ENCODE peak calls at places on chromosomes 16 and 17, in nine cellular contexts. A is iPS-NIHi11; B is stomach; Y is stimulated activated CD8-positive, alpha-beta memory T cell treated with anti-CD3 and anti-CD28 coated beads, Interleukin-12 subunit alpha, Interleukin-12 subunit beta, amount 100 ng/mL, for 1 hour; O is nephron progenitor cell; S is LNCaP clone FGC; I is body of pancreas; Z is NCI-H69; M is A549. L is an unnamed sample.

GRCh38 chr17:36994438-36994837 is 45.7 kb downstream of the AATF start:
- DNase-seq in A (no peak), B (no peak), Y (no peak), O (no peak), S (no peak), I (no peak), Z (no peak), M (no peak), L (no peak)

GRCh38 chr16:86383488-86384262 is 126.7 kb upstream of the FOXF1 start:
- DNase-seq in A (no peak), B (no peak), Y (no peak), O (no peak), S (no peak), I (peak), Z (no peak), M (peak), L (peak)

GRCh38 chr16:79288046-79288445 is 312.5 kb downstream of the MAF start:
- DNase-seq in A (no peak), B (no peak), Y (no peak), O (no peak), S (no peak), I (no peak), Z (no peak), M (no peak), L (no peak)

GRCh38 chr16:3467182-3467581 is 23.7 kb downstream of the NAA60 start:
- DNase-seq in A (no peak), B (no peak), Y (no peak), O (no peak), S (no peak), I (no peak), Z (no peak), M (no peak), L (no peak)

GRCh38 chr17:42774066-42774750 is 959 bp downstream of the VPS25 start:
- DNase-seq in A (no peak), B (no peak), Y (no peak), O (no peak), S (no peak), I (no peak), Z (no peak), M (no peak), L (no peak)

GRCh38 chr16:12016166-12016947 is 39.8 kb downstream of the SNX29 start:
- DNase-seq in A (no peak), B (peak), Y (no peak), O (no peak), S (no peak), I (peak), Z (no peak), M (no peak), L (no peak)

GRCh38 chr16:14071576-14072271 is 605 bp downstream of the MRTFB start:
- DNase-seq in A (no peak), B (no peak), Y (no peak), O (no peak), S (no peak), I (no peak), Z (peak), M (no peak), L (no peak)

GRCh38 chr17:37614391-37614790 is 5.2 kb upstream of the SYNRG start:
- DNase-seq in A (no peak), B (no peak), Y (no peak), O (no peak), S (no peak), I (no peak), Z (no peak), M (no peak), L (no peak)

GRCh38 chr16:48335961-48336360 is 49.3 kb downstream of the SIAH1 start:
- DNase-seq in A (no peak), B (no peak), Y (no peak), O (no peak), S (no peak), I (no peak), Z (no peak), M (no peak), L (no peak)

GRCh38 chr17:82696916-82697807 is 1.3 kb downstream of the RAB40B start:
- DNase-seq in A (no peak), B (peak), Y (no peak), O (peak), S (no peak), I (no peak), Z (peak), M (no peak), L (no peak)

GRCh38 chr16:25109643-25110042 is 1.9 kb upstream of the LCMT1 start:
- DNase-seq in A (no peak), B (no peak), Y (no peak), O (no peak), S (no peak), I (peak), Z (peak), M (peak), L (peak)

GRCh38 chr17:75059369-75060345 is 12.6 kb downstream of the KCTD2 start:
- DNase-seq in A (no peak), B (no peak), Y (no peak), O (no peak), S (no peak), I (no peak), Z (no peak), M (peak), L (peak)

GRCh38 chr16:69477546-69477945 is 53.1 kb downstream of the CYB5B start:
- DNase-seq in A (no peak), B (no peak), Y (no peak), O (no peak), S (no peak), I (no peak), Z (no peak), M (no peak), L (no peak)

GRCh38 chr16:31128711-31129567 is 6.6 kb downstream of the PRSS8 start:
- DNase-seq in A (no peak), B (peak), Y (no peak), O (no peak), S (no peak), I (peak), Z (no peak), M (no peak), L (peak)

GRCh38 chr17:31492880-31493655 is 101.6 kb downstream of the RAB11FIP4 start:
- DNase-seq in A (no peak), B (peak), Y (no peak), O (no peak), S (no peak), I (peak), Z (no peak), M (no peak), L (no peak)

GRCh38 chr17:80950466-80951120 is 41.0 kb upstream of the CHMP6 start:
- DNase-seq in A (no peak), B (no peak), Y (no peak), O (no peak), S (no peak), I (no peak), Z (no peak), M (no peak), L (no peak)

GRCh38 chr17:17696075-17696474 is 14.8 kb downstream of the RAI1 start:
- DNase-seq in A (no peak), B (no peak), Y (no peak), O (no peak), S (no peak), I (no peak), Z (no peak), M (no peak), L (no peak)

GRCh38 chr16:30725465-30725792 is 22.8 kb upstream of the PHKG2 start:
- DNase-seq in A (no peak), B (no peak), Y (no peak), O (no peak), S (no peak), I (no peak), Z (no peak), M (no peak), L (no peak)

GRCh38 chr17:19024101-19025078 is 19.8 kb upstream of the FAM83G start:
- DNase-seq in A (no peak), B (no peak), Y (no peak), O (peak), S (no peak), I (no peak), Z (no peak), M (peak), L (no peak)

GRCh38 chr17:82221341-82221902 is 7.4 kb upstream of the SLC16A3 start:
- DNase-seq in A (no peak), B (no peak), Y (no peak), O (no peak), S (no peak), I (no peak), Z (no peak), M (no peak), L (no peak)

GRCh38 chr16:65867276-65867990 is 499.1 kb upstream of the CDH5 start:
- DNase-seq in A (no peak), B (no peak), Y (no peak), O (no peak), S (no peak), I (no peak), Z (no peak), M (no peak), L (no peak)

GRCh38 chr17:13024033-13024432 is 6.2 kb upstream of the ELAC2 start:
- DNase-seq in A (no peak), B (no peak), Y (no peak), O (no peak), S (no peak), I (no peak), Z (peak), M (peak), L (peak)

GRCh38 chr16:59192551-59193199 is 458.6 kb upstream of the GOT2 start:
- DNase-seq in A (peak), B (no peak), Y (no peak), O (peak), S (no peak), I (no peak), Z (peak), M (peak), L (no peak)

GRCh38 chr16:86680137-86680536 is 101.8 kb downstream of the FOXL1 start:
- DNase-seq in A (no peak), B (no peak), Y (no peak), O (no peak), S (no peak), I (no peak), Z (no peak), M (no peak), L (no peak)

L was measured in small intestine.